ENCODE peak calls at places on chromosomes 5 and 9, in ten cellular contexts. One of them, this sample, is unnamed.

GRCh38 chr5:15525679-15526275 is 25.8 kb downstream of the FBXL7 start:
- DNase-seq in breast epithelium: no peak
- DNase-seq in heart left ventricle: no peak
- DNase-seq in OCI-LY7: no peak
- DNase-seq in effector memory CD4-positive, alpha-beta T cell: no peak
- DNase-seq in right lobe of liver: no peak
- DNase-seq in aorta: no peak
- DNase-seq in HL-60: no peak
- DNase-seq in Peyer's patch: no peak
- DNase-seq in mesendoderm: no peak
- DNase-seq in this sample: no peak

GRCh38 chr9:17905356-17906203 is 326.7 kb downstream of the SH3GL2 start:
- DNase-seq in breast epithelium: no peak
- DNase-seq in effector memory CD4-positive, alpha-beta T cell: no peak
- DNase-seq in mesendoderm: peak
- DNase-seq in heart left ventricle: no peak
- DNase-seq in aorta: peak
- DNase-seq in HL-60: no peak
- DNase-seq in Peyer's patch: no peak
- DNase-seq in OCI-LY7: no peak
- DNase-seq in right lobe of liver: no peak
- DNase-seq in this sample: no peak

GRCh38 chr9:76116913-76117312 is 226.4 kb downstream of the PCSK5 start:
- DNase-seq in effector memory CD4-positive, alpha-beta T cell: no peak
- DNase-seq in aorta: peak
- DNase-seq in breast epithelium: no peak
- DNase-seq in heart left ventricle: no peak
- DNase-seq in mesendoderm: no peak
- DNase-seq in right lobe of liver: no peak
- DNase-seq in Peyer's patch: no peak
- DNase-seq in OCI-LY7: no peak
- DNase-seq in HL-60: no peak
- DNase-seq in this sample: peak

GRCh38 chr5:24094081-24094480 is 550.7 kb downstream of the CDH10 start:
- DNase-seq in Peyer's patch: no peak
- DNase-seq in aorta: no peak
- DNase-seq in right lobe of liver: no peak
- DNase-seq in HL-60: no peak
- DNase-seq in heart left ventricle: no peak
- DNase-seq in effector memory CD4-positive, alpha-beta T cell: no peak
- DNase-seq in mesendoderm: no peak
- DNase-seq in OCI-LY7: no peak
- DNase-seq in breast epithelium: no peak
- DNase-seq in this sample: no peak

GRCh38 chr5:133831506-133832224 is 136.8 kb downstream of the C5orf15 start:
- DNase-seq in OCI-LY7: no peak
- DNase-seq in heart left ventricle: no peak
- DNase-seq in breast epithelium: no peak
- DNase-seq in Peyer's patch: peak
- DNase-seq in effector memory CD4-positive, alpha-beta T cell: no peak
- DNase-seq in mesendoderm: peak
- DNase-seq in aorta: no peak
- DNase-seq in HL-60: no peak
- DNase-seq in right lobe of liver: no peak
- DNase-seq in this sample: peak

GRCh38 chr5:86617309-86617755 is 409 bp upstream of the COX7C start:
- DNase-seq in right lobe of liver: no peak
- DNase-seq in breast epithelium: no peak
- DNase-seq in effector memory CD4-positive, alpha-beta T cell: no peak
- DNase-seq in aorta: no peak
- DNase-seq in mesendoderm: no peak
- DNase-seq in Peyer's patch: no peak
- DNase-seq in HL-60: no peak
- DNase-seq in heart left ventricle: no peak
- DNase-seq in OCI-LY7: no peak
- DNase-seq in this sample: no peak

GRCh38 chr9:91817493-91818225 is 132.4 kb downstream of the ROR2 start:
- DNase-seq in breast epithelium: no peak
- DNase-seq in right lobe of liver: no peak
- DNase-seq in OCI-LY7: no peak
- DNase-seq in aorta: no peak
- DNase-seq in Peyer's patch: no peak
- DNase-seq in HL-60: no peak
- DNase-seq in mesendoderm: peak
- DNase-seq in effector memory CD4-positive, alpha-beta T cell: no peak
- DNase-seq in heart left ventricle: no peak
- DNase-seq in this sample: no peak

GRCh38 chr9:35172878-35173277 is 11.1 kb downstream of the UNC13B start:
- DNase-seq in HL-60: no peak
- DNase-seq in heart left ventricle: no peak
- DNase-seq in Peyer's patch: no peak
- DNase-seq in OCI-LY7: no peak
- DNase-seq in mesendoderm: no peak
- DNase-seq in breast epithelium: no peak
- DNase-seq in aorta: no peak
- DNase-seq in right lobe of liver: no peak
- DNase-seq in effector memory CD4-positive, alpha-beta T cell: no peak
- DNase-seq in this sample: no peak

GRCh38 chr5:5467737-5468136 is 45.3 kb downstream of the ICE1 start:
- DNase-seq in right lobe of liver: no peak
- DNase-seq in effector memory CD4-positive, alpha-beta T cell: no peak
- DNase-seq in OCI-LY7: no peak
- DNase-seq in heart left ventricle: no peak
- DNase-seq in mesendoderm: no peak
- DNase-seq in HL-60: no peak
- DNase-seq in aorta: no peak
- DNase-seq in Peyer's patch: no peak
- DNase-seq in breast epithelium: no peak
- DNase-seq in this sample: no peak

GRCh38 chr9:38263534-38263933 is 129.0 kb upstream of the ALDH1B1 start:
- DNase-seq in Peyer's patch: no peak
- DNase-seq in effector memory CD4-positive, alpha-beta T cell: no peak
- DNase-seq in HL-60: no peak
- DNase-seq in right lobe of liver: no peak
- DNase-seq in mesendoderm: peak
- DNase-seq in aorta: no peak
- DNase-seq in breast epithelium: no peak
- DNase-seq in heart left ventricle: no peak
- DNase-seq in OCI-LY7: peak
- DNase-seq in this sample: peak

GRCh38 chr5:138438724-138439536 is at the start of gene REEP2:
- DNase-seq in HL-60: peak
- DNase-seq in OCI-LY7: peak
- DNase-seq in mesendoderm: peak
- DNase-seq in aorta: peak
- DNase-seq in right lobe of liver: no peak
- DNase-seq in heart left ventricle: no peak
- DNase-seq in Peyer's patch: no peak
- DNase-seq in breast epithelium: no peak
- DNase-seq in effector memory CD4-positive, alpha-beta T cell: peak
- DNase-seq in this sample: peak

GRCh38 chr5:151795426-151795825 is 23.7 kb downstream of the G3BP1 start:
- DNase-seq in heart left ventricle: no peak
- DNase-seq in aorta: no peak
- DNase-seq in HL-60: no peak
- DNase-seq in mesendoderm: no peak
- DNase-seq in OCI-LY7: no peak
- DNase-seq in breast epithelium: no peak
- DNase-seq in right lobe of liver: no peak
- DNase-seq in effector memory CD4-positive, alpha-beta T cell: no peak
- DNase-seq in Peyer's patch: no peak
- DNase-seq in this sample: no peak
- H3K27ac ChIP-seq in heart left ventricle: no peak
- H3K27ac ChIP-seq in aorta: no peak
- H3K27ac ChIP-seq in HL-60: no peak
- H3K27ac ChIP-seq in mesendoderm: no peak
- H3K27ac ChIP-seq in OCI-LY7: no peak
- H3K27ac ChIP-seq in breast epithelium: no peak
- H3K27ac ChIP-seq in right lobe of liver: no peak
- H3K27ac ChIP-seq in effector memory CD4-positive, alpha-beta T cell: no peak
- H3K27ac ChIP-seq in Peyer's patch: no peak
- H3K27ac ChIP-seq in this sample: no peak

DNA sequence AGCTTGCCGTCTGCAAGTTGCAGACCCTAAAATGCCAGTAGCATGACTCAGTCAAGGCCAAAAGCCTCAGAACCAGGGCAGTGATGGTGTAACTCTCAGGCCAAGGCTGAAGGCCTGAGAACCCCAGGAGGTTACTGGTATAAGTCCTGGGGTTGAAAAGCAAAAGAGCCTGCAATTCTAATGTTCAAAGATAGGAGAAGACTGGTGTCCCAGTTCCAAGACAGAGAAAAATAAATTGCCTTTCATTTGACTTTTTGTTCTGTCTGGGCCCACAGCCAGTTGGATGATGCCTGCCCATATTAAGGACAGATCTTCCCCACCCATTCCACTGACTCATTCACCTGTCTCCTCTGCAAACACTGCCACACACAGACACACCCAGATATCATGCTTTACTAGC is 673.2 kb downstream of the CDH18 start:
- DNase-seq in HL-60: no peak
- DNase-seq in heart left ventricle: no peak
- DNase-seq in OCI-LY7: no peak
- DNase-seq in mesendoderm: peak
- DNase-seq in aorta: no peak
- DNase-seq in effector memory CD4-positive, alpha-beta T cell: no peak
- DNase-seq in right lobe of liver: no peak
- DNase-seq in Peyer's patch: no peak
- DNase-seq in breast epithelium: no peak
- DNase-seq in this sample: peak
- H3K27ac ChIP-seq in HL-60: no peak
- H3K27ac ChIP-seq in heart left ventricle: no peak
- H3K27ac ChIP-seq in OCI-LY7: no peak
- H3K27ac ChIP-seq in mesendoderm: no peak
- H3K27ac ChIP-seq in aorta: no peak
- H3K27ac ChIP-seq in effector memory CD4-positive, alpha-beta T cell: no peak
- H3K27ac ChIP-seq in right lobe of liver: no peak
- H3K27ac ChIP-seq in Peyer's patch: no peak
- H3K27ac ChIP-seq in breast epithelium: no peak
- H3K27ac ChIP-seq in this sample: peak

GRCh38 chr5:132435891-132436290 is 54.7 kb downstream of the IRF1 start:
- DNase-seq in mesendoderm: no peak
- DNase-seq in breast epithelium: no peak
- DNase-seq in HL-60: no peak
- DNase-seq in right lobe of liver: no peak
- DNase-seq in aorta: no peak
- DNase-seq in heart left ventricle: no peak
- DNase-seq in OCI-LY7: no peak
- DNase-seq in effector memory CD4-positive, alpha-beta T cell: no peak
- DNase-seq in Peyer's patch: no peak
- DNase-seq in this sample: no peak

GRCh38 chr5:132439521-132440206 is 50.9 kb downstream of the IRF1 start:
- DNase-seq in heart left ventricle: peak
- DNase-seq in right lobe of liver: no peak
- DNase-seq in HL-60: no peak
- DNase-seq in aorta: peak
- DNase-seq in mesendoderm: no peak
- DNase-seq in effector memory CD4-positive, alpha-beta T cell: no peak
- DNase-seq in OCI-LY7: no peak
- DNase-seq in breast epithelium: peak
- DNase-seq in Peyer's patch: peak
- DNase-seq in this sample: peak

GRCh38 chr5:132436936-132437335 is 53.6 kb downstream of the IRF1 start:
- DNase-seq in heart left ventricle: no peak
- DNase-seq in Peyer's patch: no peak
- DNase-seq in HL-60: no peak
- DNase-seq in OCI-LY7: no peak
- DNase-seq in mesendoderm: no peak
- DNase-seq in effector memory CD4-positive, alpha-beta T cell: no peak
- DNase-seq in breast epithelium: no peak
- DNase-seq in right lobe of liver: no peak
- DNase-seq in aorta: no peak
- DNase-seq in this sample: no peak

GRCh38 chr5:132438931-132439330 is 51.6 kb downstream of the IRF1 start:
- DNase-seq in breast epithelium: no peak
- DNase-seq in heart left ventricle: no peak
- DNase-seq in aorta: peak
- DNase-seq in Peyer's patch: no peak
- DNase-seq in effector memory CD4-positive, alpha-beta T cell: no peak
- DNase-seq in HL-60: no peak
- DNase-seq in right lobe of liver: no peak
- DNase-seq in mesendoderm: no peak
- DNase-seq in OCI-LY7: no peak
- DNase-seq in this sample: no peak

DNA sequence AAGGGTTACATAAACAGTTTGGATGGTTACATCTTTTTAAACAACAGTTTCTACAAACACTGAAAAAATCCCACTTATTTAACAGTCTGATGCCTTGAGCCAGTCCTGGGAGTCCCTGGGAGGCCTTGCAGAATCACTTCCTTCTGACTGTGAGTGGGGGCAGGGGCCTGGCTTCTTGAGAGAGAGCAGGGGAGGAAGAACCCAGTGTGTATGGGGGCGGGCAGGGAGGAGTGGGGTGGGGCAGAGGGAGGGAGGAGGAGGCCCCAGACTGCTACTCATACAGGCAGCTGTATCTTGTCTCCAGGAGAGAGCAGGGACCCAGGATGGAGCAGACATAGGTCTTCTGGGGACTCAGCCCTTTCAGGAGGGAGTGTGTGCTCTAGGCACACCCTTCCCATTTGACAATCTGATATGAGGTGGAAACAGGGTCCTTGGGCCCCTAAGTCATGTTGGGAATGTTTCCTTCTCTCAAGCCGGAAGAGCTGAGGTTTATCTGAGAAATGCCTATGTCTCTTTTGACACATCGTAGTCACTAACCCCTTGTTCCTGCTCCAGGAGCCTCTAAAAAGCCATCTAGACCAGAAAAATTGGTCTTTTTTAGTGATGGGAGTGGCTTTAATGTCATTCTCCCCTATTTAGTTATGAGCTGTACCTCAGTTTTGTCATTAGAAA is 52.8 kb downstream of the IRF1 start:
- DNase-seq in aorta: peak
- DNase-seq in HL-60: no peak
- DNase-seq in OCI-LY7: peak
- DNase-seq in Peyer's patch: peak
- DNase-seq in mesendoderm: peak
- DNase-seq in breast epithelium: peak
- DNase-seq in right lobe of liver: peak
- DNase-seq in heart left ventricle: peak
- DNase-seq in effector memory CD4-positive, alpha-beta T cell: peak
- DNase-seq in this sample: no peak
- H3K27ac ChIP-seq in aorta: peak
- H3K27ac ChIP-seq in HL-60: peak
- H3K27ac ChIP-seq in OCI-LY7: peak
- H3K27ac ChIP-seq in Peyer's patch: peak
- H3K27ac ChIP-seq in mesendoderm: no peak
- H3K27ac ChIP-seq in breast epithelium: peak
- H3K27ac ChIP-seq in right lobe of liver: peak
- H3K27ac ChIP-seq in heart left ventricle: peak
- H3K27ac ChIP-seq in effector memory CD4-positive, alpha-beta T cell: peak
- H3K27ac ChIP-seq in this sample: no peak

GRCh38 chr5:142492781-142493281 is 168.0 kb upstream of the SPRY4 start:
- DNase-seq in right lobe of liver: no peak
- DNase-seq in mesendoderm: no peak
- DNase-seq in OCI-LY7: no peak
- DNase-seq in HL-60: no peak
- DNase-seq in aorta: no peak
- DNase-seq in heart left ventricle: no peak
- DNase-seq in effector memory CD4-positive, alpha-beta T cell: no peak
- DNase-seq in breast epithelium: no peak
- DNase-seq in Peyer's patch: no peak
- DNase-seq in this sample: no peak
- H3K27ac ChIP-seq in right lobe of liver: peak
- H3K27ac ChIP-seq in mesendoderm: no peak
- H3K27ac ChIP-seq in OCI-LY7: no peak
- H3K27ac ChIP-seq in HL-60: no peak
- H3K27ac ChIP-seq in aorta: peak
- H3K27ac ChIP-seq in heart left ventricle: peak
- H3K27ac ChIP-seq in effector memory CD4-positive, alpha-beta T cell: no peak
- H3K27ac ChIP-seq in breast epithelium: no peak
- H3K27ac ChIP-seq in Peyer's patch: peak
- H3K27ac ChIP-seq in this sample: no peak

This sample was measured in mammary epithelial cell.